ENCODE peak calls at places on chromosomes 12 and 14, in five cellular contexts. One of them, this sample, is unnamed. For H3K36me3, the result is how much of the 10 kb centered on the place peaks cover.

GRCh38 chr14:64817631-64818030 is 62.1 kb downstream of the SPTB start:
- DNase-seq in cardiac muscle cell: no peak
- DNase-seq in HCT116: no peak
- DNase-seq in GM12878: no peak
- DNase-seq in fibroblast of lung: peak
- DNase-seq in this sample: no peak

GRCh38 chr12:104285740-104286537 is 17.6 kb upstream of the EID3 start:
- DNase-seq in GM12878: no peak
- DNase-seq in HCT116: peak
- DNase-seq in cardiac muscle cell: peak
- DNase-seq in fibroblast of lung: peak
- DNase-seq in this sample: no peak

GRCh38 chr12:109993091-109993490 is 3.1 kb downstream of the GIT2 start:
- DNase-seq in HCT116: no peak
- DNase-seq in fibroblast of lung: peak
- DNase-seq in GM12878: no peak
- DNase-seq in cardiac muscle cell: no peak
- DNase-seq in this sample: no peak

GRCh38 chr14:102819176-102819628 is 42.0 kb downstream of the TRAF3 start:
- DNase-seq in cardiac muscle cell: no peak
- DNase-seq in fibroblast of lung: no peak
- DNase-seq in HCT116: no peak
- DNase-seq in GM12878: peak
- DNase-seq in this sample: no peak

GRCh38 chr14:41201721-41202120 is 405.0 kb upstream of the LRFN5 start:
- DNase-seq in fibroblast of lung: no peak
- DNase-seq in cardiac muscle cell: peak
- DNase-seq in GM12878: no peak
- DNase-seq in HCT116: no peak
- DNase-seq in this sample: no peak

GRCh38 chr14:105213396-105213795 is 32.3 kb upstream of the NUDT14 start:
- DNase-seq in fibroblast of lung: no peak
- DNase-seq in GM12878: no peak
- DNase-seq in cardiac muscle cell: no peak
- DNase-seq in HCT116: no peak
- DNase-seq in this sample: no peak

GRCh38 chr14:51844482-51844881 is 15.9 kb upstream of the GNG2 start:
- DNase-seq in cardiac muscle cell: no peak
- DNase-seq in HCT116: no peak
- DNase-seq in fibroblast of lung: no peak
- DNase-seq in GM12878: peak
- DNase-seq in this sample: no peak

GRCh38 chr14:65179918-65180724 is 77.8 kb upstream of the MAX start:
- DNase-seq in fibroblast of lung: peak
- DNase-seq in GM12878: peak
- DNase-seq in cardiac muscle cell: peak
- DNase-seq in HCT116: peak
- DNase-seq in this sample: peak

GRCh38 chr14:34640826-34641225 is 10.9 kb upstream of the SNX6 start:
- DNase-seq in cardiac muscle cell: no peak
- DNase-seq in HCT116: no peak
- DNase-seq in fibroblast of lung: no peak
- DNase-seq in GM12878: no peak
- DNase-seq in this sample: no peak

GRCh38 chr14:90454041-90455000 is 57.5 kb downstream of the CALM1 start:
- DNase-seq in HCT116: peak
- DNase-seq in GM12878: no peak
- DNase-seq in cardiac muscle cell: peak
- DNase-seq in fibroblast of lung: peak
- DNase-seq in this sample: peak

GRCh38 chr12:40692617-40693502 is 621 bp downstream of the CNTN1 start:
- DNase-seq in fibroblast of lung: no peak
- DNase-seq in cardiac muscle cell: no peak
- DNase-seq in HCT116: no peak
- DNase-seq in GM12878: no peak
- DNase-seq in this sample: no peak

GRCh38 chr12:120972870-120973543 is 5.3 kb upstream of the HNF1A start:
- DNase-seq in cardiac muscle cell: no peak
- DNase-seq in GM12878: no peak
- DNase-seq in fibroblast of lung: peak
- DNase-seq in HCT116: no peak
- DNase-seq in this sample: peak

GRCh38 chr14:103393687-103394626 is 8.7 kb downstream of the MARK3 start:
- DNase-seq in fibroblast of lung: peak
- DNase-seq in HCT116: no peak
- DNase-seq in cardiac muscle cell: peak
- DNase-seq in GM12878: no peak
- DNase-seq in this sample: no peak

GRCh38 chr14:103514596-103515421 is 7.8 kb downstream of the CKB start:
- DNase-seq in fibroblast of lung: no peak
- DNase-seq in GM12878: no peak
- DNase-seq in cardiac muscle cell: no peak
- DNase-seq in HCT116: no peak
- DNase-seq in this sample: no peak

GRCh38 chr14:81982056-81982455 is 448.4 kb upstream of the SEL1L start:
- DNase-seq in HCT116: no peak
- DNase-seq in GM12878: no peak
- DNase-seq in fibroblast of lung: no peak
- DNase-seq in cardiac muscle cell: no peak
- DNase-seq in this sample: no peak

GRCh38 chr12:4556730-4557519 is 5.1 kb upstream of the DYRK4 start:
- DNase-seq in cardiac muscle cell: no peak
- DNase-seq in GM12878: no peak
- DNase-seq in fibroblast of lung: no peak
- DNase-seq in HCT116: no peak
- DNase-seq in this sample: no peak

GRCh38 chr12:129765719-129766118 is 138.1 kb downstream of the TMEM132D start:
- DNase-seq in GM12878: no peak
- DNase-seq in cardiac muscle cell: no peak
- DNase-seq in fibroblast of lung: no peak
- DNase-seq in HCT116: no peak
- DNase-seq in this sample: no peak

GRCh38 chr12:27207626-27208413 is 36.3 kb upstream of the STK38L start:
- DNase-seq in fibroblast of lung: peak
- DNase-seq in HCT116: no peak
- DNase-seq in GM12878: peak
- DNase-seq in cardiac muscle cell: peak
- DNase-seq in this sample: no peak

GRCh38 chr14:65867333-65867732 is 454.8 kb downstream of the FUT8 start:
- DNase-seq in cardiac muscle cell: no peak
- DNase-seq in HCT116: no peak
- DNase-seq in GM12878: no peak
- DNase-seq in fibroblast of lung: no peak
- DNase-seq in this sample: no peak

GRCh38 chr12:22856120-22856699 is 231.2 kb downstream of the ETNK1 start:
- DNase-seq in HCT116: peak
- DNase-seq in fibroblast of lung: peak
- DNase-seq in GM12878: no peak
- DNase-seq in cardiac muscle cell: peak
- DNase-seq in this sample: no peak

GRCh38 chr12:31011746-31012567 is 61.7 kb upstream of the DDX11 start:
- DNase-seq in HCT116: no peak
- DNase-seq in fibroblast of lung: no peak
- DNase-seq in GM12878: no peak
- DNase-seq in cardiac muscle cell: no peak
- DNase-seq in this sample: no peak

GRCh38 chr14:29235991-29236390 is 469.4 kb downstream of the FOXG1 start:
- DNase-seq in HCT116: no peak
- DNase-seq in cardiac muscle cell: peak
- DNase-seq in GM12878: no peak
- DNase-seq in fibroblast of lung: peak
- DNase-seq in this sample: no peak

GRCh38 chr12:52125499-52125900 is 46.0 kb downstream of the SMIM41 start:
- DNase-seq in fibroblast of lung: no peak
- DNase-seq in GM12878: no peak
- DNase-seq in HCT116: no peak
- DNase-seq in cardiac muscle cell: no peak
- DNase-seq in this sample: no peak

GRCh38 chr12:95836630-95837239 is 22.0 kb upstream of the SNRPF start:
- DNase-seq in cardiac muscle cell: peak
- DNase-seq in GM12878: no peak
- DNase-seq in fibroblast of lung: peak
- DNase-seq in HCT116: no peak
- DNase-seq in this sample: no peak

GRCh38 chr14:87014854-87015253 is 978.1 kb downstream of the GALC start:
- DNase-seq in cardiac muscle cell: no peak
- DNase-seq in GM12878: no peak
- DNase-seq in fibroblast of lung: no peak
- DNase-seq in HCT116: no peak
- DNase-seq in this sample: no peak

GRCh38 chr12:56645201-56645716 is 525 bp downstream of the ATP5F1B start:
- DNase-seq in cardiac muscle cell: peak
- DNase-seq in HCT116: no peak
- DNase-seq in fibroblast of lung: no peak
- DNase-seq in GM12878: no peak
- DNase-seq in this sample: no peak

GRCh38 chr12:56644654-56645053 is 1.1 kb downstream of the ATP5F1B start:
- DNase-seq in cardiac muscle cell: peak
- DNase-seq in HCT116: no peak
- DNase-seq in GM12878: no peak
- DNase-seq in fibroblast of lung: no peak
- DNase-seq in this sample: no peak

DNA sequence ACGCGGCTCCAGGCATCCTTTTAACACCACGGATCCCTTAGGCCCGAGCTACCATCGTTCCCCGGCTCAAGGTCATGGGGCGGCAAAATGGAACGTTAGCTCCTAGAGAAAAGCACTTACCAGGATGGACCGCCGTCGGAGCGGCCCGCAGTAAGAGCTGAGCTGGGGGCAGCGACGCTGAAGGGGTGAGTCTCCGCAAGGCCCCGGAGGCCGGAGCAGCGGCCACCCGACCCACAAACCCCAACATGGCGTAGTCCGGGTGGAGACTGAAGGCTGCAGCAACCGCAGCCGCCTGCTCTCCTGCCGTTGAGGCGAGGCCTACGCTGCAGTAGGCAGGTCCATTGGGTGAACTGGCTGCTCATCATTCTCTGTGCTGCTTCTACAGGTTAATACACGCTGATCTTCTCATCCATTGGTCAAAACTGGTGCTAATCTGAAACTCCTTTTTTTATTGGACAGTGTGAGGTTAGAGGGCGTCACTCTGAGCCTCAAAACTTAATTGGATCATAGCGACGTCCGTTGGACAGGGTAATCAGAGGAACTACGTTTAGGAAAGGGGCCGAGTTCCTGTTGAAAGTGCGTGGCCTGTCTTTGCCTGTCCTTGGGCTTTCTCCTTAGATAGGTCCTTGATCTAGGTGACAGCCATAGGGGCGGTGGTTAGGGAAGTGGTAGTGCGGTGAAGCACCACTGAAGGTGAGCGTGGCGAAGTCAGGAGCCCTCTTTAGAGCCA is at the start of gene ATP5F1B:
- DNase-seq in cardiac muscle cell: peak
- DNase-seq in HCT116: peak
- DNase-seq in fibroblast of lung: peak
- DNase-seq in GM12878: peak
- DNase-seq in this sample: peak
- H3K36me3 ChIP-seq in cardiac muscle cell: under half
- H3K36me3 ChIP-seq in HCT116: under half
- H3K36me3 ChIP-seq in fibroblast of lung: under half
- H3K36me3 ChIP-seq in GM12878: under half
- H3K36me3 ChIP-seq in this sample: under half

GRCh38 chr12:69783365-69783764 is 41.7 kb upstream of the MYRFL start:
- DNase-seq in HCT116: no peak
- DNase-seq in fibroblast of lung: no peak
- DNase-seq in cardiac muscle cell: no peak
- DNase-seq in GM12878: no peak
- DNase-seq in this sample: no peak

GRCh38 chr12:69779928-69780327 is 41.3 kb downstream of the RAB3IP start:
- DNase-seq in fibroblast of lung: peak
- DNase-seq in HCT116: peak
- DNase-seq in GM12878: no peak
- DNase-seq in cardiac muscle cell: peak
- DNase-seq in this sample: no peak
- TF ChIP-seq CTCF in fibroblast of lung: peak
- TF ChIP-seq CTCF in HCT116: peak
- TF ChIP-seq CTCF in GM12878: peak
- TF ChIP-seq CTCF in cardiac muscle cell: peak
- TF ChIP-seq CTCF in this sample: peak

GRCh38 chr12:82146740-82147139 is 211.4 kb downstream of the CCDC59 start:
- DNase-seq in HCT116: no peak
- DNase-seq in GM12878: no peak
- DNase-seq in cardiac muscle cell: no peak
- DNase-seq in fibroblast of lung: no peak
- DNase-seq in this sample: no peak
- H3K36me3 ChIP-seq in HCT116: under half
- H3K36me3 ChIP-seq in GM12878: under half
- H3K36me3 ChIP-seq in cardiac muscle cell: under half
- H3K36me3 ChIP-seq in fibroblast of lung: under half
- H3K36me3 ChIP-seq in this sample: under half

GRCh38 chr12:61536117-61536516 is 724.1 kb upstream of the USP15 start:
- DNase-seq in cardiac muscle cell: no peak
- DNase-seq in GM12878: no peak
- DNase-seq in fibroblast of lung: no peak
- DNase-seq in HCT116: no peak
- DNase-seq in this sample: no peak

GRCh38 chr12:61536525-61536924 is 723.7 kb upstream of the USP15 start:
- DNase-seq in fibroblast of lung: no peak
- DNase-seq in cardiac muscle cell: no peak
- DNase-seq in HCT116: no peak
- DNase-seq in GM12878: no peak
- DNase-seq in this sample: no peak

GRCh38 chr12:61538951-61539350 is 721.3 kb upstream of the USP15 start:
- DNase-seq in HCT116: peak
- DNase-seq in cardiac muscle cell: no peak
- DNase-seq in GM12878: no peak
- DNase-seq in fibroblast of lung: no peak
- DNase-seq in this sample: no peak
- TF ChIP-seq CTCF in HCT116: peak
- TF ChIP-seq CTCF in cardiac muscle cell: no peak
- TF ChIP-seq CTCF in GM12878: peak
- TF ChIP-seq CTCF in fibroblast of lung: no peak
- TF ChIP-seq CTCF in this sample: no peak

DNA sequence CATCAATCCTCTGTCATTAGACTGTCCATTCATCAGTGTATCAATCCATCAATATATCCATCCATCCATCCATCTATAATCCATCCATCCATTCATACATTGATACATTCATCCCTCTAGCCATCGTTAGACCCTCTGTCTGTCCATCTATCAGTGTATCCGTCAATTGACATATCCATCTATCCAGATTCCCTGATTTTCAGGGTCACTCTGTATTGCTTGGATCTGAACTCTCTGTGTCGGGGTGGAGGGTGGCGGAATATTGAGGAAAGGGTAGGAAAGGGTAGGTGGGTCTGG is 17.1 kb downstream of the SDSL start:
- DNase-seq in fibroblast of lung: no peak
- DNase-seq in cardiac muscle cell: no peak
- DNase-seq in HCT116: no peak
- DNase-seq in GM12878: no peak
- DNase-seq in this sample: no peak
- H3K36me3 ChIP-seq in fibroblast of lung: under half
- H3K36me3 ChIP-seq in cardiac muscle cell: under half
- H3K36me3 ChIP-seq in HCT116: under half
- H3K36me3 ChIP-seq in GM12878: under half
- H3K36me3 ChIP-seq in this sample: under half

GRCh38 chr12:19837543-19837942 is 398.3 kb downstream of the AEBP2 start:
- DNase-seq in cardiac muscle cell: peak
- DNase-seq in GM12878: no peak
- DNase-seq in fibroblast of lung: no peak
- DNase-seq in HCT116: no peak
- DNase-seq in this sample: no peak
- TF ChIP-seq CTCF in cardiac muscle cell: no peak
- TF ChIP-seq CTCF in GM12878: no peak
- TF ChIP-seq CTCF in fibroblast of lung: no peak
- TF ChIP-seq CTCF in HCT116: no peak
- TF ChIP-seq CTCF in this sample: no peak

This sample was measured in kidney epithelial cell.